ENCODE peak calls at places on chromosomes 6 and 20, in seven cellular contexts. Z, P, R, L, A, M and T are unnamed samples.

GRCh38 chr6:37695857-37696219 is 1.8 kb downstream of the MDGA1 start:
- DNase-seq in Z (no peak), P (no peak), R (no peak), L (no peak), A (no peak), M (peak; percentile 51), T (no peak)

GRCh38 chr20:8756410-8756809 is 312.5 kb upstream of the PLCB4 start:
- DNase-seq in Z (peak; percentile 76), P (no peak), R (no peak), L (no peak), A (no peak), M (peak; percentile 96), T (no peak)

GRCh38 chr6:166168616-166169548 is 1.2 kb upstream of the TBXT start:
- DNase-seq in Z (no peak), P (no peak), R (no peak), L (no peak), A (peak; percentile 45), M (no peak), T (no peak)

GRCh38 chr6:8082954-8083858 is 19.0 kb upstream of the BLOC1S5 start:
- DNase-seq in Z (peak; percentile 79), P (no peak), R (no peak), L (no peak), A (no peak), M (peak; percentile 96), T (no peak)

GRCh38 chr6:75563032-75563431 is 38.6 kb upstream of the SENP6 start:
- DNase-seq in Z (peak; percentile 25), P (no peak), R (peak; percentile 32), L (no peak), A (peak; percentile 64), M (peak; percentile 47), T (no peak)

GRCh38 chr20:23157741-23158140 is 71.6 kb upstream of the CD93 start:
- DNase-seq in Z (peak; percentile 99), P (no peak), R (no peak), L (no peak), A (no peak), M (no peak), T (peak; percentile 19)

GRCh38 chr6:131368077-131368911 is 204.7 kb upstream of the ARG1 start:
- DNase-seq in Z (no peak), P (no peak), R (no peak), L (peak; percentile 43), A (peak; percentile 54), M (no peak), T (no peak)

GRCh38 chr6:44681782-44682181 is 294.3 kb downstream of the CDC5L start:
- DNase-seq in Z (no peak), P (no peak), R (peak; percentile 38), L (no peak), A (no peak), M (no peak), T (no peak)

GRCh38 chr6:33695451-33695855 is 16.0 kb downstream of the UQCC2 start:
- DNase-seq in Z (no peak), P (no peak), R (no peak), L (no peak), A (no peak), M (no peak), T (no peak)

GRCh38 chr6:106110167-106110826 is 24.2 kb downstream of the PRDM1 start:
- DNase-seq in Z (no peak), P (no peak), R (no peak), L (no peak), A (no peak), M (no peak), T (no peak)

GRCh38 chr6:45949256-45949655 is 66.4 kb downstream of the CLIC5 start:
- DNase-seq in Z (no peak), P (no peak), R (no peak), L (no peak), A (no peak), M (no peak), T (no peak)

GRCh38 chr6:16361121-16361520 is 122.7 kb downstream of the GMPR start:
- DNase-seq in Z (no peak), P (no peak), R (no peak), L (no peak), A (no peak), M (no peak), T (no peak)

GRCh38 chr6:90156861-90157260 is 139.8 kb downstream of the BACH2 start:
- DNase-seq in Z (peak; percentile 65), P (no peak), R (no peak), L (no peak), A (no peak), M (no peak), T (no peak)

GRCh38 chr6:106194949-106195919 is 109.1 kb downstream of the PRDM1 start:
- DNase-seq in Z (peak; percentile 79), P (no peak), R (no peak), L (no peak), A (no peak), M (peak; percentile 68), T (no peak)

GRCh38 chr6:25862199-25862598 is 11.8 kb downstream of the SLC17A3 start:
- DNase-seq in Z (peak; percentile 13), P (no peak), R (no peak), L (no peak), A (no peak), M (no peak), T (no peak)

GRCh38 chr6:54194067-54194466 is 82.8 kb downstream of the MLIP start:
- DNase-seq in Z (peak; percentile 20), P (no peak), R (no peak), L (no peak), A (no peak), M (peak; percentile 58), T (no peak)

GRCh38 chr6:6969761-6970223 is 138.0 kb upstream of the RREB1 start:
- DNase-seq in Z (peak; percentile 75), P (no peak), R (no peak), L (no peak), A (no peak), M (no peak), T (no peak)

GRCh38 chr6:47152666-47153065 is 110.5 kb upstream of the ADGRF1 start:
- DNase-seq in Z (no peak), P (no peak), R (no peak), L (no peak), A (no peak), M (no peak), T (no peak)

GRCh38 chr6:35052694-35053565 is 88.2 kb downstream of the TCP11 start:
- DNase-seq in Z (no peak), P (no peak), R (no peak), L (peak; percentile 28), A (no peak), M (peak; percentile 56), T (no peak)

GRCh38 chr6:112649853-112650252 is 302.7 kb downstream of the RFPL4B start:
- DNase-seq in Z (no peak), P (no peak), R (no peak), L (no peak), A (no peak), M (no peak), T (no peak)

GRCh38 chr6:21856096-21856825 is 262.7 kb downstream of the SOX4 start:
- DNase-seq in Z (peak; percentile 81), P (no peak), R (no peak), L (no peak), A (no peak), M (peak; percentile 88), T (no peak)

GRCh38 chr6:8633762-8634161 is 198.4 kb upstream of the SLC35B3 start:
- DNase-seq in Z (peak; percentile 85), P (no peak), R (no peak), L (no peak), A (no peak), M (no peak), T (no peak)

GRCh38 chr6:29727637-29728036 is 4.4 kb downstream of the HLA-F start:
- DNase-seq in Z (no peak), P (no peak), R (no peak), L (no peak), A (no peak), M (no peak), T (no peak)
- TF ChIP-seq CTCF in Z (no peak), P (no peak), R (no peak), L (no peak), A (no peak), M (no peak), T (no peak)

DNA sequence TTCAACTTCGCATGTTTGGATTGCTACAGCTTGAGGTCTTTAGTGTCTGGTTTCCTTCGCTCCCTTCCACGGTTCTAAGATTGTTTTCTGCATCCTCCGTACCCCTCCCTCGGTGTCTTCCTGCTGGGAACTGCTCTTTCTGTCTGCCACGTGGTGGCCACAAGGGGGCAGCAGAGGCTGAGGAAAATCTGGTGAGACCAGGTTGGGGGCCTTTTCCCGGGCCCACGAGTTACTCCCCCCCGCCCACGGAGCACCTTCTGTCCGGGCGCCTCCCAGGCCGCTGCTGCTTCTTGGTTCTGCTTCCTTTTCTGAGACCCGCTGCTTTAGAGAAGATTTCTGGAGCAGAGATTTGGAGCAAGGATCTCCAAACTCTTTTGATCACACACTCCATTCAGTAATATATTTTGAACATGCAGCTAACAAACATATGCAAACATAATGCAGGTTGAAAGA is 21.1 kb upstream of the NOTCH4 start:
- DNase-seq in Z (peak; percentile 74), P (peak; percentile 90), R (peak; percentile 79), L (peak; percentile 72), A (peak; percentile 62), M (peak; percentile 63), T (peak; percentile 89)
- TF ChIP-seq CTCF in Z (peak; percentile 89), P (peak; percentile 91), R (peak; percentile 87), L (peak; percentile 93), A (peak; percentile 84), M (peak; percentile 80), T (peak; percentile 97)

GRCh38 chr6:161924516-161925116 is 650.8 kb upstream of the AGPAT4 start:
- DNase-seq in Z (no peak), P (no peak), R (no peak), L (no peak), A (no peak), M (no peak), T (no peak)

GRCh38 chr6:161921602-161922400 is 647.9 kb upstream of the AGPAT4 start:
- DNase-seq in Z (peak; percentile 78), P (no peak), R (no peak), L (no peak), A (no peak), M (no peak), T (no peak)

GRCh38 chr6:161919711-161920110 is 645.9 kb upstream of the AGPAT4 start:
- DNase-seq in Z (no peak), P (no peak), R (peak; percentile 35), L (no peak), A (no peak), M (no peak), T (no peak)

GRCh38 chr6:161918608-161919205 is 644.8 kb upstream of the AGPAT4 start:
- DNase-seq in Z (no peak), P (no peak), R (no peak), L (no peak), A (no peak), M (no peak), T (no peak)

DNA sequence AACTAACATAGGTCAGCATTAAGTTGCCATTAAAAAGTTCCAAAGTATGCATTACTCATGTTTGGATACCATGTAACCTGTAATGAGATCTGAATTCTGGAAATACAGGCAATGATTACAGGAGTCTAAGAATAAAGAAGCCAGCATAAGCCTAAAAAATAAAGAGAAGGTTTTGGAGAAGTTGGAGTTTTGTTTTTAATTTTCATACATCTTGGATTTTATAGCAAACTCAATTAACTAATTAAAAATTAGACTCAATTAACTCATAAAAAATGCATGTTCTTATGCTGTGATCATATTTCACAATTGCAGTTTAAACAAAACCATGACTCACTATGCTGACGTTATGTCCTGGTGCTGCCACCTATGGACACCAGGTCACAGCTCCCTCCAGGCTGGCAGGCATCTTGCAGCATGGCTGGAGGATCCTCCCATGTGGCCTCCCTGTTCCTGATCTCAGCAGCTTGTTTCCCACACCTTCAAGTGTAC is 648.8 kb upstream of the AGPAT4 start:
- DNase-seq in Z (peak; percentile 88), P (no peak), R (peak; percentile 65), L (peak; percentile 21), A (peak; percentile 40), M (peak; percentile 65), T (no peak)
- TF ChIP-seq CTCF in Z (peak; percentile 30), P (no peak), R (peak; percentile 39), L (no peak), A (peak; percentile 14), M (no peak), T (no peak)

GRCh38 chr6:156485145-156485544 is 292.0 kb upstream of the ARID1B start:
- DNase-seq in Z (no peak), P (no peak), R (no peak), L (no peak), A (no peak), M (no peak), T (no peak)
- TF ChIP-seq CTCF in Z (no peak), P (no peak), R (no peak), L (no peak), A (no peak), M (no peak), T (no peak)